ENCODE peak calls at places on chromosomes 5 and 9, in five cellular contexts. One of them, this sample, is unnamed.

GRCh38 chr5:72288923-72289322 is 31.1 kb downstream of the MRPS27 start:
- DNase-seq in body of pancreas: peak
- DNase-seq in astrocyte of the spinal cord: no peak
- DNase-seq in cardiac muscle cell: no peak
- DNase-seq in left ventricle myocardium inferior: no peak
- DNase-seq in this sample: no peak

GRCh38 chr9:136080716-136081112 is 14.4 kb downstream of the NACC2 start:
- DNase-seq in body of pancreas: no peak
- DNase-seq in astrocyte of the spinal cord: no peak
- DNase-seq in cardiac muscle cell: no peak
- DNase-seq in left ventricle myocardium inferior: no peak
- DNase-seq in this sample: no peak

GRCh38 chr9:81986051-81986450 is 2.5 kb upstream of the SPATA31D1 start:
- DNase-seq in body of pancreas: no peak
- DNase-seq in astrocyte of the spinal cord: no peak
- DNase-seq in cardiac muscle cell: no peak
- DNase-seq in left ventricle myocardium inferior: no peak
- DNase-seq in this sample: no peak

GRCh38 chr9:133210609-133211008 is 1.6 kb upstream of the OBP2B start:
- DNase-seq in body of pancreas: no peak
- DNase-seq in astrocyte of the spinal cord: no peak
- DNase-seq in cardiac muscle cell: no peak
- DNase-seq in left ventricle myocardium inferior: no peak
- DNase-seq in this sample: no peak

GRCh38 chr5:138632900-138633489 is 57.8 kb upstream of the HSPA9 start:
- DNase-seq in body of pancreas: peak
- DNase-seq in astrocyte of the spinal cord: peak
- DNase-seq in cardiac muscle cell: peak
- DNase-seq in left ventricle myocardium inferior: peak
- DNase-seq in this sample: peak

GRCh38 chr9:34554211-34555001 is 31.6 kb upstream of the ENHO start:
- DNase-seq in body of pancreas: no peak
- DNase-seq in astrocyte of the spinal cord: no peak
- DNase-seq in cardiac muscle cell: no peak
- DNase-seq in left ventricle myocardium inferior: no peak
- DNase-seq in this sample: no peak

GRCh38 chr5:61055434-61056006 is 106.7 kb downstream of the SMIM15 start:
- DNase-seq in body of pancreas: peak
- DNase-seq in astrocyte of the spinal cord: peak
- DNase-seq in cardiac muscle cell: peak
- DNase-seq in left ventricle myocardium inferior: no peak
- DNase-seq in this sample: peak

GRCh38 chr5:6730407-6730806 is 17.2 kb downstream of the TENT4A start:
- DNase-seq in body of pancreas: no peak
- DNase-seq in astrocyte of the spinal cord: no peak
- DNase-seq in cardiac muscle cell: no peak
- DNase-seq in left ventricle myocardium inferior: no peak
- DNase-seq in this sample: no peak

GRCh38 chr9:17978773-17979172 is 399.9 kb downstream of the SH3GL2 start:
- DNase-seq in body of pancreas: no peak
- DNase-seq in astrocyte of the spinal cord: no peak
- DNase-seq in cardiac muscle cell: no peak
- DNase-seq in left ventricle myocardium inferior: no peak
- DNase-seq in this sample: no peak

GRCh38 chr9:107759823-107760166 is 270.2 kb upstream of the KLF4 start:
- DNase-seq in body of pancreas: no peak
- DNase-seq in astrocyte of the spinal cord: no peak
- DNase-seq in cardiac muscle cell: no peak
- DNase-seq in left ventricle myocardium inferior: no peak
- DNase-seq in this sample: no peak

GRCh38 chr9:35646583-35647265 is 4.0 kb downstream of the SIT1 start:
- DNase-seq in body of pancreas: peak
- DNase-seq in astrocyte of the spinal cord: peak
- DNase-seq in cardiac muscle cell: peak
- DNase-seq in left ventricle myocardium inferior: peak
- DNase-seq in this sample: peak

GRCh38 chr9:35650341-35651158 is at the start of gene SIT1:
- DNase-seq in body of pancreas: no peak
- DNase-seq in astrocyte of the spinal cord: no peak
- DNase-seq in cardiac muscle cell: no peak
- DNase-seq in left ventricle myocardium inferior: no peak
- DNase-seq in this sample: no peak

GRCh38 chr9:35652829-35653209 is 2.1 kb upstream of the SIT1 start:
- DNase-seq in body of pancreas: no peak
- DNase-seq in astrocyte of the spinal cord: no peak
- DNase-seq in cardiac muscle cell: no peak
- DNase-seq in left ventricle myocardium inferior: no peak
- DNase-seq in this sample: no peak

GRCh38 chr9:35651964-35652828 is 1.5 kb upstream of the SIT1 start:
- DNase-seq in body of pancreas: no peak
- DNase-seq in astrocyte of the spinal cord: peak
- DNase-seq in cardiac muscle cell: peak
- DNase-seq in left ventricle myocardium inferior: no peak
- DNase-seq in this sample: peak

DNA sequence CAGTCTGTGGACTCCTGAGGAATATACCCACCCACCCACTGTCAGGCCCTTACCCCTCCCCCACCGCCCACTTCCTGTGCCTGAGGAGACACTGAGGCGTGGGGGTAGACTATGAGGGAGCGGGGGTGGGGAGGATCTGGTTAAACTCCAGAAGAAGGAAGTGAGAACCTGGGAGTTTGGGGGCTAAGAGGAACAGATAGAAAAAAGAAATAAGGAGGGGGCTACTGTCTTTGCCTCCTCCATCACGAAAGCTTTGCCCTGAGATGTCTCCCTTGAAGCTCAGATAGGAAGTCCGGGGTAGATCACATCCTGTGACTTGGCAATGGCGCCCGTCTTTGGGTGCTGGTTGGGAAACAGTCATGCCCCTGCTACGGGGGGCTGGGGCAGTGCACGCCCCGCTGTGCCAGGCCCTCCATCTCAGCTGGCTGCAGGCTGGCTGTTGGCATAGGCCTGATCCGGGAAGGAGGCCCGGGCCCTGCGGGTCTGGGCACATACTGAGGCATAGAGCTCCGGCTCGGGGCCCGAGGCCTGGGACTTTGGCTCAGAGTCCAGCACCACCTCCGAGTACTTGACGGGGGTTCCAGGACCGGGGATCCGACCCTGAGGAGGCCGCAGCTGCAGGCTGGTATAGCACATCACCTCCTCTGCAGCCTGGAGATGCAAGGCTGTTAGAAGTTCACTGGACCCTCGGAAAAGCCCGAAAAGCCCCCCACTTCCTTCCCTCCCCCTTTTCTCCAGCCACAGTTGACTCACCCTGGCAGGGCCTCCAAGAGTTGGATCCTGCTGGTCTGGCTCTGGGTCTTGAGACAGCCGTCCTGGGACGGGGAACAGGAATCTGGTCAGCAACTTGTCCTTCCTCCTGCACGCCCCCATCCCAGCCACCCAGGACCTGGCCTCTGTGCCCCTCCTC is 1.0 kb downstream of the SIT1 start:
- DNase-seq in body of pancreas: no peak
- DNase-seq in astrocyte of the spinal cord: peak
- DNase-seq in cardiac muscle cell: peak
- DNase-seq in left ventricle myocardium inferior: no peak
- DNase-seq in this sample: no peak
- H3K4me3 ChIP-seq in body of pancreas: no peak
- H3K4me3 ChIP-seq in astrocyte of the spinal cord: no peak
- H3K4me3 ChIP-seq in cardiac muscle cell: no peak
- H3K4me3 ChIP-seq in left ventricle myocardium inferior: no peak
- H3K4me3 ChIP-seq in this sample: no peak

GRCh38 chr5:174059247-174059646 is 13.7 kb downstream of the NSG2 start:
- DNase-seq in body of pancreas: no peak
- DNase-seq in astrocyte of the spinal cord: no peak
- DNase-seq in cardiac muscle cell: no peak
- DNase-seq in left ventricle myocardium inferior: no peak
- DNase-seq in this sample: no peak

GRCh38 chr5:174052636-174053035 is 7.1 kb downstream of the NSG2 start:
- DNase-seq in body of pancreas: peak
- DNase-seq in astrocyte of the spinal cord: no peak
- DNase-seq in cardiac muscle cell: no peak
- DNase-seq in left ventricle myocardium inferior: no peak
- DNase-seq in this sample: no peak

GRCh38 chr5:174058433-174059122 is 13.1 kb downstream of the NSG2 start:
- DNase-seq in body of pancreas: no peak
- DNase-seq in astrocyte of the spinal cord: no peak
- DNase-seq in cardiac muscle cell: no peak
- DNase-seq in left ventricle myocardium inferior: no peak
- DNase-seq in this sample: no peak

GRCh38 chr5:174053891-174054290 is 8.4 kb downstream of the NSG2 start:
- DNase-seq in body of pancreas: no peak
- DNase-seq in astrocyte of the spinal cord: no peak
- DNase-seq in cardiac muscle cell: no peak
- DNase-seq in left ventricle myocardium inferior: no peak
- DNase-seq in this sample: no peak

DNA sequence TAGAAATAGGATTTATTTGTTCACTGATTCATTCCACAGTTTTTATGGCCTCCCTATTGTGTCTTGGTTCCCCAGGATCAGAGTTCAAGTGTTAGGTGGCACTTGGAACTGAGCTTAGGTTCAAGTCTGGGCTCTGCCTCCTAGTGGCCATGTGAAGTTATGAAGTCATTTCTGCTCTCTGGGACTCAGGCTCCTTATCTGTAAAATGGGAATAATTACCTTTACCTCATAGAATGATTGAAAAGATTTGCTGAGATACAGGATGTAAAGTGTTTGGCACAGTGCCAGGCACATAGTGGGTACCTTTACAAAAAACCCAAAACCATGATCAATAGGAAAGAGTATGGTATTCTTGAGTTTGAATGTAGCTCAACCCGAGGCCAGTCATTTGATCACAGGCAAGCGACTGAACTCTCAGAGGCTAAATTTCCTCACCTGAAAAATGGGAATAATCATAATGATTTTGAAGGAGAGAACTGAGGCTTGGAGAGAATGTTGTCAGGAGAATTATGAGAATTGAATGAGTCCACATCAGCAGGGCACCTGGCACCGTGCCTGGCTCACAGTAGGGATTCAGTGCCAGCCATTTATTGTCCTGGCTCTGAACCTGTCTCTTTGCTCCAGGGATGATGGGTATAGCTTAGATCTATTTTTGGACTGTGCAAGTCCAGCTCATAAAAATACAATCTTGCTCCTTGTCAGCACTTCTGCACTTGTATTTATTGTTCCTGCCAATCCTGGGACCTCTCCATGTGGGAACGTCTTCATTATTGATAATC is 10.7 kb downstream of the NSG2 start:
- DNase-seq in body of pancreas: no peak
- DNase-seq in astrocyte of the spinal cord: no peak
- DNase-seq in cardiac muscle cell: no peak
- DNase-seq in left ventricle myocardium inferior: peak
- DNase-seq in this sample: no peak
- TF ChIP-seq CTCF in body of pancreas: no peak
- TF ChIP-seq CTCF in astrocyte of the spinal cord: peak
- TF ChIP-seq CTCF in cardiac muscle cell: no peak
- TF ChIP-seq CTCF in left ventricle myocardium inferior: no peak
- TF ChIP-seq CTCF in this sample: no peak

GRCh38 chr9:99012957-99013512 is 69.3 kb downstream of the COL15A1 start:
- DNase-seq in body of pancreas: peak
- DNase-seq in astrocyte of the spinal cord: no peak
- DNase-seq in cardiac muscle cell: no peak
- DNase-seq in left ventricle myocardium inferior: no peak
- DNase-seq in this sample: no peak
- H3K4me3 ChIP-seq in body of pancreas: no peak
- H3K4me3 ChIP-seq in astrocyte of the spinal cord: no peak
- H3K4me3 ChIP-seq in cardiac muscle cell: no peak
- H3K4me3 ChIP-seq in left ventricle myocardium inferior: no peak
- H3K4me3 ChIP-seq in this sample: no peak

DNA sequence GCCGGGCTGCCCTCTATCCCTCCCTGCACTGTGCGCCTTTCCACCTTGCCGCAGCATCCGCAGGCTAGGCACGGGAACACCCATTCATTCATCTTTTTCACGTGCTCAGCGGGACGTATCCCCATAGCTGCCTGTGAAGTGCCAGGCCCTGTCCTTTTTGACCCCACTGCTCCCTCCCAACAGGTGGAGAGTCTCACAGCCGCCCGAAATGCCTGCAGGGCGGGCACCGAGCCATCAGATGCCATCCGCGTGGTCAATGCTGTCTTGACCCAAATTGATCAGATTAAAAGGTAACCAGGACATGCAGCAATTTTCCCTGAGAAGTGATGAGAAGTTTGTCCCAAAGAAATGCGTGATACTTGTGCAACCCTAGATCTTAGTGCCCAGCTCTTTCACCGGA is 15.5 kb downstream of the TRIP13 start:
- DNase-seq in body of pancreas: no peak
- DNase-seq in astrocyte of the spinal cord: no peak
- DNase-seq in cardiac muscle cell: no peak
- DNase-seq in left ventricle myocardium inferior: no peak
- DNase-seq in this sample: no peak
- TF ChIP-seq CTCF in body of pancreas: no peak
- TF ChIP-seq CTCF in astrocyte of the spinal cord: no peak
- TF ChIP-seq CTCF in cardiac muscle cell: no peak
- TF ChIP-seq CTCF in left ventricle myocardium inferior: no peak
- TF ChIP-seq CTCF in this sample: no peak

This sample was measured in AG10803.